ENCODE peak calls at places on chromosomes 7 and 10, in eight cellular contexts. I is activated CD8-positive, alpha-beta T cell treated with anti-CD3 and anti-CD28 coated beads for 36 hours; O is HS-27A; W is endothelial cell; H is brain microvascular endothelial cell; C is epithelial cell of esophagus; A is LoVo; K is GF-D8. L is an unnamed sample.

GRCh38 chr10:113857210-113857609 is 2.7 kb downstream of the NHLRC2 start:
- DNase-seq in A (no peak), C (no peak), H (no peak), W (no peak), I (no peak), O (no peak), K (no peak), L (no peak)

GRCh38 chr7:46281071-46281470 is 360.0 kb upstream of the IGFBP3 start:
- DNase-seq in H (no peak), K (no peak), C (peak; percentile 78), I (no peak), A (peak; percentile 65), W (no peak), O (no peak), L (peak; percentile 67)

GRCh38 chr10:61108880-61109279 is 164.9 kb upstream of the RHOBTB1 start:
- DNase-seq in H (peak; percentile 19), O (no peak), A (no peak), W (no peak), K (no peak), I (no peak), C (no peak), L (no peak)

GRCh38 chr10:46285966-46286620 is 704 bp upstream of the ANTXRL start:
- DNase-seq in O (no peak), A (no peak), W (no peak), I (no peak), H (no peak), C (no peak), K (no peak), L (no peak)

GRCh38 chr7:104156842-104157277 is 51.0 kb downstream of the ORC5 start:
- DNase-seq in O (no peak), K (no peak), H (no peak), C (peak; percentile 34), W (no peak), A (peak; percentile 41), I (no peak), L (peak; percentile 68)

GRCh38 chr7:112162161-112163020 is 43.8 kb downstream of the DOCK4 start:
- DNase-seq in A (no peak), W (peak; percentile 69), I (no peak), O (no peak), C (peak; percentile 29), K (no peak), H (peak; percentile 82), L (peak; percentile 87)

GRCh38 chr10:49778197-49778596 is 16.1 kb upstream of the OGDHL start:
- DNase-seq in I (no peak), W (no peak), O (no peak), H (no peak), C (no peak), A (no peak), K (no peak), L (no peak)

GRCh38 chr7:137513091-137513490 is 169.6 kb upstream of the PTN start:
- DNase-seq in O (no peak), A (no peak), I (no peak), W (no peak), C (no peak), K (no peak), H (no peak), L (no peak)

GRCh38 chr7:5441840-5442513 is 18.3 kb upstream of the TNRC18 start:
- DNase-seq in O (no peak), K (peak; percentile 31), I (no peak), C (no peak), A (no peak), H (no peak), W (no peak), L (no peak)

GRCh38 chr7:138864667-138865066 is 66.7 kb upstream of the ATP6V0A4 start:
- DNase-seq in A (peak; percentile 68), W (no peak), C (peak; percentile 95), K (no peak), O (no peak), I (no peak), H (peak; percentile 82), L (no peak)

GRCh38 chr10:42973870-42974692 is 102.8 kb upstream of the RET start:
- DNase-seq in K (no peak), W (no peak), O (no peak), H (no peak), C (no peak), A (no peak), I (no peak), L (no peak)

GRCh38 chr10:58582045-58582444 is 69.4 kb downstream of the BICC1 start:
- DNase-seq in W (no peak), C (no peak), I (no peak), H (no peak), A (no peak), K (no peak), O (no peak), L (no peak)

GRCh38 chr10:17227367-17228080 is 517 bp upstream of the VIM start:
- DNase-seq in I (peak; percentile 41), H (no peak), A (no peak), W (no peak), O (no peak), C (no peak), K (peak; percentile 34), L (peak; percentile 49)

GRCh38 chr10:106996510-106996909 is 168.0 kb downstream of the SORCS1 start:
- DNase-seq in C (no peak), I (no peak), A (no peak), K (no peak), W (no peak), O (no peak), H (no peak), L (no peak)

GRCh38 chr10:25811141-25811685 is 122.8 kb upstream of the MYO3A start:
- DNase-seq in O (no peak), C (no peak), K (no peak), W (no peak), H (peak; percentile 17), I (no peak), A (no peak), L (no peak)

GRCh38 chr10:103120977-103121735 is 71.9 kb downstream of the NT5C2 start:
- DNase-seq in O (no peak), I (no peak), A (peak; percentile 8), C (peak; percentile 7), W (no peak), H (no peak), K (no peak), L (no peak)

GRCh38 chr10:100977436-100977835 is 8.1 kb downstream of the SEMA4G start:
- DNase-seq in I (no peak), A (no peak), H (no peak), O (no peak), K (no peak), W (no peak), C (no peak), L (no peak)

GRCh38 chr10:9069136-9069535 is 1014.6 kb downstream of the GATA3 start:
- DNase-seq in O (no peak), C (peak; percentile 96), H (no peak), K (no peak), I (no peak), A (peak; percentile 19), W (no peak), L (no peak)

GRCh38 chr10:23280420-23281043 is 64.1 kb downstream of the C10orf67 start:
- DNase-seq in O (no peak), K (no peak), I (no peak), H (no peak), W (no peak), C (no peak), A (no peak), L (no peak)

GRCh38 chr10:125048101-125048864 is 106.4 kb downstream of the ZRANB1 start:
- DNase-seq in K (peak; percentile 35), O (peak; percentile 24), H (peak; percentile 89), C (peak; percentile 81), A (peak; percentile 87), I (peak; percentile 82), W (peak; percentile 91), L (peak; percentile 88)

GRCh38 chr7:368651-369475 is 78.9 kb downstream of the FOXL3 start:
- DNase-seq in C (peak; percentile 90), W (no peak), H (no peak), K (no peak), A (no peak), O (no peak), I (no peak), L (no peak)

GRCh38 chr7:75914169-75914654 is 743 bp upstream of the POR start:
- DNase-seq in O (no peak), I (no peak), W (no peak), K (no peak), C (no peak), H (no peak), A (no peak), L (no peak)

GRCh38 chr7:3082386-3082785 is 38.7 kb upstream of the CARD11 start:
- DNase-seq in C (no peak), K (no peak), O (no peak), I (no peak), A (no peak), H (no peak), W (no peak), L (no peak)

GRCh38 chr10:97046426-97047072 is 139.2 kb downstream of the SLIT1 start:
- DNase-seq in O (no peak), A (no peak), H (no peak), I (no peak), W (no peak), K (no peak), C (no peak), L (no peak)

GRCh38 chr7:97011536-97012292 is 6.4 kb downstream of the DLX6 start:
- DNase-seq in W (no peak), K (no peak), A (no peak), C (no peak), H (no peak), O (no peak), I (no peak), L (no peak)

L was measured in ACHN.